ENCODE peak calls at places on chromosome 19, in ten cellular contexts. U is globus pallidus; H is sciatic nerve; V is neural progenitor cell; Q is neuronal stem cell; B is aorta; L is cardiac muscle cell; K is CD8-positive, alpha-beta memory T cell; G is uterus; N is HT-29. T is an unnamed sample.

GRCh38 chr19:35236638-35237400 is 8.3 kb upstream of the FAM187B start:
- DNase-seq in H (no peak), L (no peak), G (no peak), Q (no peak), N (peak; percentile 41), B (no peak), K (no peak), V (no peak), U (no peak), T (no peak)

GRCh38 chr19:18424890-18425514 is 5.8 kb downstream of the SSBP4 start:
- DNase-seq in K (peak; percentile 46), Q (no peak), B (no peak), U (no peak), G (no peak), V (no peak), H (no peak), N (no peak), L (no peak), T (no peak)

GRCh38 chr19:40035996-40036395 is 20.0 kb downstream of the ZNF780B start:
- DNase-seq in G (no peak), H (no peak), L (no peak), V (no peak), B (no peak), K (no peak), N (no peak), U (no peak), Q (no peak), T (no peak)

GRCh38 chr19:1658446-1659433 is 6.3 kb upstream of the TCF3 start:
- DNase-seq in U (no peak), L (no peak), K (no peak), V (no peak), N (no peak), B (no peak), G (no peak), Q (no peak), H (no peak), T (no peak)

GRCh38 chr19:48631254-48631653 is 5.9 kb downstream of the DBP start:
- DNase-seq in L (no peak), V (no peak), N (peak; percentile 64), B (no peak), G (no peak), Q (no peak), H (no peak), K (no peak), U (no peak), T (no peak)

GRCh38 chr19:56105090-56105701 is 15.9 kb downstream of the ZNF787 start:
- DNase-seq in Q (peak; percentile 51), U (peak; percentile 36), L (peak; percentile 78), G (peak; percentile 82), N (peak; percentile 93), K (no peak), B (peak; percentile 80), H (peak; percentile 79), V (peak; percentile 87), T (peak; percentile 88)

GRCh38 chr19:54674021-54674617 is 11.3 kb downstream of the LILRB4 start:
- DNase-seq in L (no peak), G (no peak), K (no peak), U (no peak), N (peak; percentile 75), V (peak; percentile 55), H (no peak), Q (no peak), B (no peak), T (no peak)

GRCh38 chr19:50817941-50818858 is 5.4 kb downstream of the KLK1 start:
- DNase-seq in U (no peak), G (no peak), K (no peak), B (no peak), N (peak; percentile 55), V (peak; percentile 92), L (peak; percentile 81), H (no peak), Q (peak; percentile 76), T (no peak)

GRCh38 chr19:45125975-45126493 is 33.1 kb downstream of the PPP1R37 start:
- DNase-seq in U (no peak), H (peak; percentile 70), Q (peak; percentile 41), K (peak; percentile 73), B (peak; percentile 63), V (peak; percentile 76), G (no peak), L (peak; percentile 75), N (peak; percentile 92), T (peak; percentile 72)

GRCh38 chr19:51689751-51690358 is 3.3 kb upstream of the SPACA6 start:
- DNase-seq in N (peak; percentile 51), H (peak; percentile 82), K (no peak), U (peak; percentile 51), V (peak; percentile 77), B (peak; percentile 68), G (peak; percentile 65), Q (peak; percentile 68), L (peak; percentile 85), T (no peak)

GRCh38 chr19:4444765-4445741 is 12.5 kb downstream of the UBXN6 start:
- DNase-seq in H (no peak), K (no peak), G (no peak), L (no peak), V (no peak), U (no peak), B (no peak), Q (no peak), N (no peak), T (no peak)

GRCh38 chr19:44718441-44719261 is 19.7 kb downstream of the CEACAM16 start:
- DNase-seq in G (peak; percentile 78), N (peak; percentile 94), V (peak; percentile 55), K (no peak), Q (peak; percentile 69), L (peak; percentile 93), H (peak; percentile 81), U (peak; percentile 27), B (peak; percentile 91), T (peak; percentile 85)

GRCh38 chr19:30556230-30556711 is 184.1 kb downstream of the ZNF536 start:
- DNase-seq in B (no peak), K (no peak), N (no peak), V (peak; percentile 12), H (no peak), G (no peak), U (peak; percentile 91), L (no peak), Q (no peak), T (no peak)

GRCh38 chr19:51777570-51778460 is 16.8 kb downstream of the FPR2 start:
- DNase-seq in Q (peak; percentile 70), H (peak; percentile 69), L (peak; percentile 87), U (peak; percentile 87), N (peak; percentile 89), B (peak; percentile 77), K (no peak), G (peak; percentile 63), V (peak; percentile 85), T (peak; percentile 81)

GRCh38 chr19:49272204-49272603 is 52.8 kb downstream of the SLC6A16 start:
- DNase-seq in Q (no peak), L (no peak), H (no peak), V (no peak), K (no peak), U (no peak), G (no peak), B (no peak), N (no peak), T (no peak)

GRCh38 chr19:29117926-29118325 is 95.0 kb downstream of the UQCRFS1 start:
- DNase-seq in V (no peak), U (no peak), N (no peak), Q (no peak), B (no peak), K (no peak), L (no peak), H (no peak), G (no peak), T (no peak)

GRCh38 chr19:38685666-38686529 is 38.4 kb downstream of the ACTN4 start:
- DNase-seq in U (no peak), G (no peak), Q (no peak), H (no peak), K (no peak), B (no peak), L (peak; percentile 52), N (peak; percentile 91), V (peak; percentile 80), T (peak; percentile 21)

GRCh38 chr19:6852001-6852400 is 35.4 kb upstream of the ADGRE1 start:
- DNase-seq in Q (no peak), N (no peak), H (no peak), L (no peak), B (no peak), V (no peak), G (no peak), K (no peak), U (no peak), T (no peak)

GRCh38 chr19:35960432-35960972 is 24.3 kb downstream of the LRFN3 start:
- DNase-seq in G (no peak), K (no peak), N (no peak), L (no peak), V (no peak), U (no peak), H (no peak), Q (no peak), B (no peak), T (no peak)

GRCh38 chr19:47495478-47496372 is 11.7 kb upstream of the KPTN start:
- DNase-seq in G (no peak), Q (no peak), N (no peak), V (no peak), L (no peak), K (no peak), B (no peak), H (no peak), U (no peak), T (no peak)

GRCh38 chr19:45243144-45243732 is 2.0 kb downstream of the EXOC3L2 start:
- DNase-seq in G (no peak), L (no peak), Q (no peak), K (no peak), N (no peak), V (no peak), U (no peak), H (no peak), B (no peak), T (no peak)

GRCh38 chr19:30255783-30256509 is 116.2 kb upstream of the ZNF536 start:
- DNase-seq in H (no peak), U (no peak), Q (no peak), K (no peak), V (peak; percentile 68), N (no peak), L (peak; percentile 19), G (no peak), B (no peak), T (no peak)

GRCh38 chr19:3358919-3359849 is 7.2 kb upstream of the NFIC start:
- DNase-seq in K (peak; percentile 82), L (peak; percentile 60), G (peak; percentile 65), N (no peak), U (peak; percentile 75), H (peak; percentile 84), B (peak; percentile 81), Q (no peak), V (peak; percentile 60), T (peak; percentile 88)

GRCh38 chr19:14550201-14550754 is 20.9 kb downstream of the TECR start:
- DNase-seq in G (no peak), K (no peak), Q (no peak), V (no peak), U (no peak), B (no peak), L (no peak), N (peak; percentile 68), H (no peak), T (peak; percentile 50)

GRCh38 chr19:18865973-18866799 is 29.8 kb downstream of the CERS1 start:
- DNase-seq in B (no peak), K (peak; percentile 68), H (peak; percentile 80), V (peak; percentile 85), U (peak; percentile 60), N (peak; percentile 54), G (peak; percentile 44), L (peak; percentile 82), Q (peak; percentile 59), T (peak; percentile 91)

GRCh38 chr19:661427-662196 is 1.4 kb downstream of the RNF126 start:
- DNase-seq in V (no peak), B (no peak), H (no peak), U (no peak), N (no peak), L (peak; percentile 12), G (no peak), K (peak; percentile 83), Q (no peak), T (no peak)

GRCh38 chr19:11380653-11381534 is 3.2 kb downstream of the EPOR start:
- DNase-seq in N (peak; percentile 95), B (peak; percentile 95), K (peak; percentile 98), L (peak; percentile 98), U (peak; percentile 95), G (peak; percentile 97), Q (peak; percentile 97), V (peak; percentile 98), H (peak; percentile 95), T (peak; percentile 95)

GRCh38 chr19:13181747-13182388 is 31.7 kb downstream of the IER2 start:
- DNase-seq in H (peak; percentile 73), L (peak; percentile 19), Q (no peak), V (no peak), U (peak; percentile 46), B (peak; percentile 87), N (no peak), K (peak; percentile 70), G (peak; percentile 69), T (peak; percentile 84)